ENCODE peak calls at places on chromosomes 7 and 10, in five cellular contexts. H, W, O, I and P are unnamed samples.

GRCh38 chr7:99551329-99551728 is 585 bp downstream of the FAM200A start:
- DNase-seq in H (peak), W (peak), O (no peak), I (peak), P (peak)

GRCh38 chr10:8060010-8060703 is 5.7 kb downstream of the GATA3 start:
- DNase-seq in H (no peak), W (no peak), O (peak), I (no peak), P (no peak)

GRCh38 chr10:131041361-131041916 is 270.1 kb downstream of the TCERG1L start:
- DNase-seq in H (no peak), W (no peak), O (no peak), I (no peak), P (no peak)

GRCh38 chr7:101373812-101374612 is 11.3 kb downstream of the COL26A1 start:
- DNase-seq in H (no peak), W (no peak), O (no peak), I (peak), P (peak)

GRCh38 chr7:101436857-101437576 is 74.3 kb downstream of the COL26A1 start:
- DNase-seq in H (peak), W (peak), O (no peak), I (no peak), P (no peak)

GRCh38 chr7:112199672-112200071 is 6.5 kb downstream of the DOCK4 start:
- DNase-seq in H (no peak), W (no peak), O (no peak), I (no peak), P (no peak)

GRCh38 chr7:42662862-42663261 is 249.0 kb downstream of the C7orf25 start:
- DNase-seq in H (no peak), W (no peak), O (no peak), I (no peak), P (no peak)

GRCh38 chr7:45456747-45457146 is 117.4 kb upstream of the ADCY1 start:
- DNase-seq in H (no peak), W (no peak), O (no peak), I (no peak), P (no peak)

GRCh38 chr10:66167816-66168215 is 758.0 kb upstream of the LRRTM3 start:
- DNase-seq in H (no peak), W (no peak), O (no peak), I (peak), P (no peak)

GRCh38 chr10:124611738-124612137 is 132.4 kb downstream of the FAM53B start:
- DNase-seq in H (no peak), W (no peak), O (no peak), I (no peak), P (no peak)

GRCh38 chr10:52316005-52316404 is 1.9 kb downstream of the DKK1 start:
- DNase-seq in H (no peak), W (no peak), O (no peak), I (no peak), P (peak)

GRCh38 chr10:101008823-101009423 is 9.3 kb downstream of the LZTS2 start:
- DNase-seq in H (no peak), W (no peak), O (no peak), I (no peak), P (no peak)

GRCh38 chr7:54330216-54330800 is 211.9 kb upstream of the VSTM2A start:
- DNase-seq in H (no peak), W (no peak), O (no peak), I (no peak), P (no peak)
- H3K4me3 ChIP-seq in H (no peak), W (no peak), O (no peak), I (no peak), P (no peak)

DNA sequence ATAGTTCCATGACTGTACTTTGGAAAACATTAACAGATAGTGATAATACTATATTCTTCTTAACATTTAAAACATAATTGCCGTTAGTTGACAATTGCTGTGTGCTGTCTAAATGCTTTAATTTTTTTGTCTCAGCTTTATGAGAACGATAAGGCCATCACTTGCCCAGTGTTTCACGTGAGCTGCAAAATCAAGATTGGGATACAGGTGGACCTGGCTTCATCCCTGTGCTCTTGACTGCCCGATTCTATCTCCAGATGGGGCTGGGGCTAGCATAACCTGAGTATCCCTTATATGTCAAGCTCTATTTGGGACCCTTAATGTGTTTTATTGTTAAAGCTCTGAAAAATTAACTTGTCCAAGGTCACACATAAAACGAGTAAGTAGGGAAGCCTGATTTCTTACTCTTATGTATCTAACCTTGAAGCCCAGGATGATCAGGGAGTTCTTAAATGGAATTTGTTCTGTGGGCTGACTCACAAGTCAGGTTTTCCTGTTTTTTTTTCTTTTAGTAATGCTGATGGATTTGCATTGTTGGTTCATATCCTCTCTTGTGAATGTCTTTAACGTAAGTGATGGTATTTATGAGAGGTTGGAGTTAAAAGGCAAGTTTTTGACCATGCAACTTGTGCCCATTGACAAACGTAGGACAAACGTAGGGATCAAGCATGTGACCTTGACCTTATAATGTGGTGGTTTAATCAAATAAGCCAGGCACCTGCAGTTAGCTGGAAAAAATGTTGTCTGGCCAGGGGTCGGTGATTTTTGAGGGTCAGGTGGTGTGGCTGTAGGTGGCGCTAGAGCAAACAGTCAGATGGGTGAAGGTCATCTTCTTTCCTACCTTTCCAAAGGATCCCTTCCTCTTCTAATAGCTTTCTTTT is 3.6 kb downstream of the PRKAR2B start:
- DNase-seq in H (peak), W (no peak), O (no peak), I (peak), P (no peak)
- TF ChIP-seq CTCF in H (peak), W (no peak), O (no peak), I (no peak), P (no peak)

GRCh38 chr10:5450605-5451384 is 38.4 kb downstream of the NET1 start:
- DNase-seq in H (no peak), W (no peak), O (no peak), I (no peak), P (no peak)
- H3K4me3 ChIP-seq in H (no peak), W (no peak), O (peak), I (no peak), P (no peak)

GRCh38 chr10:99914236-99914635 is 95.5 kb downstream of the DNMBP start:
- DNase-seq in H (no peak), W (no peak), O (no peak), I (no peak), P (no peak)
- TF ChIP-seq CTCF in H (no peak), W (no peak), O (no peak), I (no peak), P (no peak)

GRCh38 chr7:44324204-44325126 is 929 bp downstream of the CAMK2B start:
- DNase-seq in H (peak), W (no peak), O (no peak), I (no peak), P (no peak)
- H3K4me3 ChIP-seq in H (peak), W (peak), O (no peak), I (no peak), P (no peak)